ENCODE peak calls at places on chromosomes 16 and 17, in five cellular contexts. S is transverse colon, N is iPS DF 6.9, L is cardiac muscle cell, G is AML-193. F is an unnamed sample.

GRCh38 chr17:67293251-67294203 is 48.5 kb upstream of the HELZ start:
- DNase-seq in S (peak), N (peak), L (peak), G (peak), F (peak)

GRCh38 chr17:58692239-58693055 is at the start of gene RAD51C:
- DNase-seq in S (peak), N (no peak), L (peak), G (peak), F (peak)

GRCh38 chr16:68365167-68365817 is 54.5 kb downstream of the PRMT7 start:
- DNase-seq in S (peak), N (no peak), L (no peak), G (no peak), F (peak)

GRCh38 chr17:28953444-28954118 is 2.3 kb upstream of the PHF12 start:
- DNase-seq in S (peak), N (peak), L (peak), G (peak), F (peak)

GRCh38 chr17:39660011-39660360 is 5.2 kb upstream of the TCAP start:
- DNase-seq in S (no peak), N (no peak), L (no peak), G (no peak), F (no peak)

GRCh38 chr16:81275795-81276194 is 37.3 kb downstream of the BCO1 start:
- DNase-seq in S (peak), N (no peak), L (no peak), G (no peak), F (no peak)

GRCh38 chr17:7634384-7634783 is 4.4 kb downstream of the SHBG start:
- DNase-seq in S (no peak), N (no peak), L (peak), G (peak), F (peak)

GRCh38 chr17:62676231-62676943 is 48.9 kb downstream of the MRC2 start:
- DNase-seq in S (no peak), N (no peak), L (no peak), G (no peak), F (no peak)

GRCh38 chr17:45308840-45309239 is 8.0 kb downstream of the MAP3K14 start:
- DNase-seq in S (no peak), N (no peak), L (no peak), G (no peak), F (no peak)

GRCh38 chr16:8676737-8677375 is 2.4 kb downstream of the ABAT start:
- DNase-seq in S (no peak), N (no peak), L (no peak), G (no peak), F (no peak)

GRCh38 chr16:24539295-24539849 is at the start of gene RBBP6:
- DNase-seq in S (peak), N (peak), L (peak), G (peak), F (peak)

GRCh38 chr17:68568581-68568980 is 32.6 kb downstream of the FAM20A start:
- DNase-seq in S (no peak), N (no peak), L (no peak), G (no peak), F (no peak)

GRCh38 chr16:14101415-14101814 is 30.3 kb downstream of the MRTFB start:
- DNase-seq in S (no peak), N (no peak), L (peak), G (no peak), F (no peak)